ENCODE peak calls at places on chromosomes 5 and 9, in seven cellular contexts. K, V, F, M, J, B and S are unnamed samples.

GRCh38 chr5:61969761-61970160 is 336.2 kb upstream of the KIF2A start:
- DNase-seq in J (no peak), B (no peak), K (no peak), F (no peak), V (no peak), M (no peak), S (no peak)

GRCh38 chr5:38845555-38846378 is at the start of gene OSMR:
- DNase-seq in B (no peak), K (peak), M (peak), V (peak), F (peak), J (peak), S (peak)

GRCh38 chr9:124180557-124180956 is 77.2 kb upstream of the NEK6 start:
- DNase-seq in M (no peak), K (peak), V (no peak), J (no peak), B (no peak), F (no peak), S (peak)

GRCh38 chr5:153400931-153401330 is 89.5 kb upstream of the GRIA1 start:
- DNase-seq in J (no peak), K (no peak), M (no peak), V (no peak), F (no peak), B (no peak), S (peak)

GRCh38 chr9:121889990-121890563 is 203.0 kb downstream of the TTLL11 start:
- DNase-seq in B (no peak), F (no peak), M (no peak), J (no peak), V (peak), K (no peak), S (peak)

GRCh38 chr5:32387841-32388240 is 56.7 kb downstream of the ZFR start:
- DNase-seq in B (no peak), J (no peak), M (no peak), F (no peak), V (no peak), K (no peak), S (no peak)

GRCh38 chr5:143921525-143922311 is 109.8 kb downstream of the HMHB1 start:
- DNase-seq in K (no peak), V (peak), J (no peak), F (no peak), M (no peak), B (no peak), S (peak)

GRCh38 chr5:125277494-125278154 is 531.2 kb upstream of the ZNF608 start:
- DNase-seq in F (no peak), K (no peak), B (no peak), M (no peak), J (no peak), V (peak), S (peak)

GRCh38 chr9:126125577-126125976 is 201.1 kb upstream of the MVB12B start:
- DNase-seq in M (no peak), B (peak), K (no peak), V (no peak), F (no peak), J (no peak), S (no peak)

GRCh38 chr9:86005253-86005775 is 64.4 kb downstream of the NAA35 start:
- DNase-seq in J (no peak), M (no peak), B (no peak), V (no peak), F (no peak), K (no peak), S (no peak)

GRCh38 chr9:8860925-8861324 is 1061.3 kb upstream of the DMAC1 start:
- DNase-seq in B (no peak), K (no peak), M (no peak), V (peak), J (no peak), F (no peak), S (no peak)

GRCh38 chr5:72209515-72210115 is 102.3 kb downstream of the MAP1B start:
- DNase-seq in B (no peak), F (no peak), V (peak), J (no peak), K (no peak), M (peak), S (peak)

DNA sequence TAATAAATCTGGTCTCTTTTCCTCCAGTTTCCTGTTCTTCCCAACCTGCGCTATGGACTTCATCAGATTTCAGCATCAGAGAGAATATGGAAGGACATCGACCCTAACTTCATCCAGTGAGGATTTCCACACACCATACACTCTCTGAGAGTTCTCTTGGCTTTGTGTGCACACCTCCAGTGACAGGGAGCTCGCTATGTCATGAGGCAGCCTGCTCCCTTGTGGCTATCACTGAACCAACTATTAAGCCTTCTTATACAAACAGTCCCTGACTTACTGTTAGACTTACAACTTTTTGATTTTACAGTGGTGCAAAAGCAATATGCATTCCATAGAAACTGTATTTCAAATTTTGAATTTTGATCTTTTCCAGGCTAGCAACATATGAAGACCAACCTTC is 12.2 kb upstream of the B4GALT1 start:
- DNase-seq in B (no peak), V (no peak), J (no peak), M (no peak), K (no peak), F (no peak), S (no peak)
- TF ChIP-seq CTCF in B (peak), V (no peak), J (peak), M (no peak), K (no peak), F (no peak), S (peak)

GRCh38 chr5:151056367-151057306 is 24.2 kb downstream of the TNIP1 start:
- DNase-seq in F (no peak), J (no peak), K (no peak), M (no peak), B (no peak), V (no peak), S (no peak)

GRCh38 chr5:151058891-151059611 is 21.8 kb downstream of the TNIP1 start:
- DNase-seq in V (no peak), B (no peak), K (no peak), F (no peak), J (no peak), M (no peak), S (no peak)

GRCh38 chr5:151060742-151061141 is 20.1 kb downstream of the TNIP1 start:
- DNase-seq in K (no peak), M (no peak), V (no peak), F (no peak), B (no peak), J (peak), S (no peak)

GRCh38 chr5:151055336-151055735 is 25.5 kb downstream of the TNIP1 start:
- DNase-seq in F (no peak), V (no peak), M (no peak), J (no peak), B (no peak), K (no peak), S (no peak)

DNA sequence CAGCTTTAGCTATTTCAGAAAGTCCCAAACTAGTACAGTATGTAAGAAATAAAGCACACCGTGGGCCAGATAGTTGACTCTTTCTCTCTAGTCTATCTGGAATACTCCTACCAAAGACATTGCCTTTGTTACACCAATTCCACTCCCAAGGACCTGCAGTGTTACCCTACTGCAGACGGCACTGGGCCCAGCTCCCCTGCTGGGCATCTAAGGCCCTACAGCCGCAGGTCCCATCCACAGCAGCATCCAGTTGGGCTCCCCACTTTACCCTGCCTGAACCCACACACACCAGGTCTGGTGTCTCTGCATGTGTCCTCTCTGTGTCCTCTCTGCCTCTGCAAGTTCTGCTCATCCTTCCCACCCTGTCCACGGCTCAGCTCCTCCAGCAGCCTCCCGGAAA is 22.5 kb downstream of the TNIP1 start:
- DNase-seq in M (no peak), F (no peak), J (no peak), B (no peak), K (no peak), V (no peak), S (no peak)
- TF ChIP-seq CTCF in M (peak), F (peak), J (no peak), B (no peak), K (no peak), V (peak), S (peak)

GRCh38 chr5:74945561-74946165 is 79.5 kb upstream of the FAM169A start:
- DNase-seq in B (no peak), V (no peak), F (no peak), M (no peak), K (no peak), J (no peak), S (no peak)

GRCh38 chr5:74942622-74943286 is 76.6 kb upstream of the FAM169A start:
- DNase-seq in V (no peak), K (no peak), B (no peak), M (no peak), J (no peak), F (no peak), S (no peak)

GRCh38 chr5:74940782-74941363 is 74.7 kb upstream of the FAM169A start:
- DNase-seq in F (no peak), B (no peak), V (no peak), M (no peak), J (no peak), K (no peak), S (no peak)

GRCh38 chr5:74946471-74946870 is 80.3 kb upstream of the FAM169A start:
- DNase-seq in J (no peak), B (no peak), F (no peak), K (no peak), V (no peak), M (no peak), S (no peak)

GRCh38 chr5:74943905-74944304 is 77.7 kb upstream of the FAM169A start:
- DNase-seq in B (no peak), M (no peak), J (no peak), V (no peak), K (no peak), F (no peak), S (no peak)
- TF ChIP-seq CTCF in B (peak), M (peak), J (peak), V (peak), K (no peak), F (peak), S (peak)

DNA sequence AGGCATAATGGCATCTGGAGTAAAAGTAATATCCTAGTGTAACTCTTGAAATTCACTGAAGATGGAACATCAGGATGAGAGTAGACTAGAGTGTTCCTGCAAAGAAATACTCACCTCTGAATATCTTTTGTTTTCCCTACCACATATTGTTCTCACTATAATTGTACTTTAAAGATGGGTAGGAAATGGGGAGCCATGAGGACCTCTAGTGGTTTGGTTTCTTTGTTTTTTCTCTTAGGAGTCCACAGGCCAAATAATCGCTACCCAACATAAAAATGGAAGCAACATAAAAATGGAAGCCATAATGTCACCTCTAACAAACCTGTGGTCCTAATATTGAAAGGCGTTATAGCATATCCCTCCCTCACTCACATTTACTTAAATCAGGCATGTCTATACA is 2375.8 kb downstream of the MAT2B start:
- DNase-seq in V (no peak), K (no peak), F (no peak), B (no peak), J (no peak), M (no peak), S (no peak)
- TF ChIP-seq CTCF in V (no peak), K (no peak), F (no peak), B (no peak), J (no peak), M (peak), S (no peak)

GRCh38 chr5:132753135-132753987 is 6.1 kb downstream of the CCNI2 start:
- DNase-seq in M (peak), B (no peak), J (no peak), F (no peak), V (no peak), K (no peak), S (no peak)
- TF ChIP-seq CTCF in M (peak), B (no peak), J (no peak), F (peak), V (peak), K (no peak), S (peak)